ENCODE peak calls at places on chromosome 12, in nine cellular contexts. O is cardiac muscle cell, B is C1 segment of cervical spinal cord, Q is GM20000, J is neuronal stem cell, T is body of pancreas, V is T follicular helper cell, L is hypothalamus, S is T-helper 2 cell. R is an unnamed sample.
A peak's percentile ranks its signal among the peaks of the same experiment; 100 is the strongest.

GRCh38 chr12:12436831-12437345 is 80.0 kb downstream of the BORCS5 start:
- DNase-seq in O (no peak), B (no peak), Q (no peak), J (no peak), T (no peak), V (no peak), L (no peak), S (no peak), R (no peak)

GRCh38 chr12:57153420-57153997 is 6.1 kb upstream of the LRP1-AS start:
- DNase-seq in O (no peak), B (no peak), Q (no peak), J (no peak), T (no peak), V (no peak), L (no peak), S (no peak), R (no peak)

GRCh38 chr12:51389302-51389999 is 1.8 kb downstream of the GALNT6 start:
- DNase-seq in O (no peak), B (no peak), Q (peak; percentile 47), J (no peak), T (no peak), V (no peak), L (no peak), S (no peak), R (no peak)

GRCh38 chr12:11482955-11483354 is 87.6 kb upstream of the PRB2 start:
- DNase-seq in O (no peak), B (no peak), Q (no peak), J (no peak), T (no peak), V (no peak), L (no peak), S (no peak), R (no peak)

GRCh38 chr12:93972411-93973208 is 175.8 kb upstream of the PLXNC1 start:
- DNase-seq in O (no peak), B (no peak), Q (no peak), J (no peak), T (no peak), V (no peak), L (no peak), S (no peak), R (no peak)

GRCh38 chr12:65327207-65328076 is 49.0 kb downstream of the MSRB3 start:
- DNase-seq in O (no peak), B (no peak), Q (no peak), J (no peak), T (no peak), V (no peak), L (no peak), S (no peak), R (no peak)

GRCh38 chr12:109958374-109958773 is 37.8 kb downstream of the GIT2 start:
- DNase-seq in O (no peak), B (no peak), Q (no peak), J (no peak), T (no peak), V (no peak), L (no peak), S (no peak), R (no peak)

GRCh38 chr12:46364777-46365580 is 7.6 kb downstream of the SLC38A2 start:
- DNase-seq in O (no peak), B (no peak), Q (no peak), J (no peak), T (peak; percentile 86), V (no peak), L (no peak), S (no peak), R (no peak)

GRCh38 chr12:31118831-31119530 is 45.3 kb downstream of the DDX11 start:
- DNase-seq in O (peak; percentile 69), B (no peak), Q (peak; percentile 33), J (peak; percentile 62), T (peak; percentile 43), V (no peak), L (no peak), S (no peak), R (peak; percentile 43)

GRCh38 chr12:117309276-117309885 is 52.0 kb downstream of the NOS1 start:
- DNase-seq in O (no peak), B (no peak), Q (no peak), J (no peak), T (no peak), V (no peak), L (no peak), S (no peak), R (no peak)

GRCh38 chr12:108103087-108103486 is 26.0 kb upstream of the WSCD2 start:
- DNase-seq in O (no peak), B (no peak), Q (no peak), J (no peak), T (no peak), V (no peak), L (no peak), S (no peak), R (no peak)

GRCh38 chr12:32178341-32179010 is 71.8 kb downstream of the BICD1 start:
- DNase-seq in O (no peak), B (no peak), Q (no peak), J (no peak), T (no peak), V (no peak), L (no peak), S (no peak), R (no peak)

GRCh38 chr12:104360988-104361707 is 57.6 kb downstream of the EID3 start:
- DNase-seq in O (no peak), B (no peak), Q (no peak), J (no peak), T (peak; percentile 41), V (no peak), L (no peak), S (no peak), R (no peak)

GRCh38 chr12:74903522-74903921 is 306.1 kb downstream of the KCNC2 start:
- DNase-seq in O (no peak), B (no peak), Q (no peak), J (peak; percentile 8), T (no peak), V (no peak), L (no peak), S (no peak), R (no peak)

GRCh38 chr12:74537126-74537706 is 419 bp upstream of the ATXN7L3B start:
- DNase-seq in O (peak; percentile 42), B (no peak), Q (peak; percentile 53), J (peak; percentile 21), T (no peak), V (no peak), L (no peak), S (no peak), R (no peak)

R was measured in neural crest cell.